ENCODE peak calls at places on chromosomes 3 and 15, in seven cellular contexts. X is GM12891, P is HepG2, M is GM12878, E is SK-N-SH, O is H1, J is K562. Q is an unnamed sample.

GRCh38 chr15:40751745-40752144 is 3.3 kb downstream of the RMDN3 start:
- DNase-seq in X (no peak), P (no peak), M (no peak), E (no peak), O (no peak), J (no peak), Q (no peak)

GRCh38 chr15:51171578-51171932 is 76.8 kb upstream of the TNFAIP8L3 start:
- DNase-seq in X (no peak), P (no peak), M (no peak), E (no peak), O (no peak), J (no peak), Q (no peak)

GRCh38 chr3:138068579-138069174 is 46.7 kb downstream of the DZIP1L start:
- DNase-seq in X (peak; percentile 74), P (peak; percentile 53), M (no peak), E (peak; percentile 87), O (peak; percentile 89), J (peak; percentile 82), Q (peak; percentile 72)

GRCh38 chr3:111917300-111917699 is 58.2 kb downstream of the PHLDB2 start:
- DNase-seq in X (no peak), P (no peak), M (no peak), E (no peak), O (no peak), J (no peak), Q (no peak)

GRCh38 chr15:67080900-67081431 is 15.6 kb downstream of the SMAD3 start:
- DNase-seq in X (peak; percentile 43), P (no peak), M (peak; percentile 99), E (no peak), O (no peak), J (no peak), Q (no peak)

GRCh38 chr3:145522179-145522578 is 638.8 kb downstream of the PLOD2 start:
- DNase-seq in X (no peak), P (no peak), M (no peak), E (no peak), O (no peak), J (no peak), Q (no peak)

GRCh38 chr3:51703026-51703775 is 3.7 kb upstream of the GRM2 start:
- DNase-seq in X (no peak), P (no peak), M (no peak), E (no peak), O (no peak), J (no peak), Q (no peak)

GRCh38 chr3:172104471-172105072 is 65.2 kb downstream of the FNDC3B start:
- DNase-seq in X (no peak), P (no peak), M (no peak), E (peak; percentile 12), O (no peak), J (no peak), Q (no peak)

GRCh38 chr15:40092416-40093223 is 16.1 kb downstream of the BMF start:
- DNase-seq in X (no peak), P (peak; percentile 84), M (no peak), E (peak; percentile 54), O (no peak), J (no peak), Q (no peak)

GRCh38 chr3:155323063-155323666 is 29.7 kb upstream of the STRIT1 start:
- DNase-seq in X (no peak), P (peak; percentile 62), M (peak; percentile 9), E (peak; percentile 61), O (no peak), J (peak; percentile 50), Q (peak; percentile 4)

GRCh38 chr15:43517354-43518072 is at the start of gene MAP1A:
- DNase-seq in X (no peak), P (no peak), M (no peak), E (peak; percentile 89), O (peak; percentile 63), J (peak; percentile 88), Q (no peak)

GRCh38 chr3:122310361-122310760 is 14.7 kb upstream of the CSTA start:
- DNase-seq in X (no peak), P (no peak), M (no peak), E (no peak), O (no peak), J (no peak), Q (no peak)

GRCh38 chr3:110456001-110456400 is 615.6 kb upstream of the NECTIN3 start:
- DNase-seq in X (no peak), P (no peak), M (no peak), E (no peak), O (no peak), J (no peak), Q (no peak)

GRCh38 chr3:143121240-143122088 is 1.9 kb downstream of the CHST2 start:
- DNase-seq in X (peak; percentile 41), P (no peak), M (no peak), E (peak; percentile 60), O (peak; percentile 82), J (peak; percentile 32), Q (peak; percentile 30)

GRCh38 chr15:32152574-32152973 is 122.3 kb downstream of the CHRNA7 start:
- DNase-seq in X (no peak), P (no peak), M (no peak), E (no peak), O (no peak), J (no peak), Q (no peak)

GRCh38 chr3:111617912-111618601 is 22.9 kb upstream of the ZBED2 start:
- DNase-seq in X (no peak), P (no peak), M (no peak), E (no peak), O (no peak), J (no peak), Q (no peak)

GRCh38 chr15:40108855-40109735 is at the start of gene BMF:
- DNase-seq in X (peak; percentile 92), P (peak; percentile 97), M (peak; percentile 84), E (peak; percentile 97), O (peak; percentile 100), J (peak; percentile 97), Q (peak; percentile 93)

GRCh38 chr15:45123397-45123796 is 6.3 kb downstream of the DUOXA1 start:
- DNase-seq in X (no peak), P (no peak), M (no peak), E (no peak), O (no peak), J (no peak), Q (no peak)

GRCh38 chr15:84859143-84859542 is 25.3 kb upstream of the SLC28A1 start:
- DNase-seq in X (no peak), P (no peak), M (no peak), E (no peak), O (no peak), J (no peak), Q (no peak)
- TF ChIP-seq TAF1 in X (no peak), P (no peak), M (no peak), E (no peak), O (no peak), J (no peak), Q (no peak)

GRCh38 chr3:32322311-32322710 is 69.3 kb upstream of the CMTM7 start:
- DNase-seq in X (no peak), P (no peak), M (no peak), E (no peak), O (no peak), J (no peak), Q (no peak)

GRCh38 chr3:32323605-32324004 is 68.0 kb upstream of the CMTM7 start:
- DNase-seq in X (no peak), P (no peak), M (no peak), E (no peak), O (no peak), J (no peak), Q (no peak)

GRCh38 chr3:32326791-32327190 is 64.9 kb upstream of the CMTM7 start:
- DNase-seq in X (no peak), P (no peak), M (no peak), E (no peak), O (no peak), J (no peak), Q (no peak)

GRCh38 chr3:32321095-32321835 is 70.4 kb upstream of the CMTM7 start:
- DNase-seq in X (no peak), P (no peak), M (no peak), E (no peak), O (peak; percentile 70), J (no peak), Q (no peak)

DNA sequence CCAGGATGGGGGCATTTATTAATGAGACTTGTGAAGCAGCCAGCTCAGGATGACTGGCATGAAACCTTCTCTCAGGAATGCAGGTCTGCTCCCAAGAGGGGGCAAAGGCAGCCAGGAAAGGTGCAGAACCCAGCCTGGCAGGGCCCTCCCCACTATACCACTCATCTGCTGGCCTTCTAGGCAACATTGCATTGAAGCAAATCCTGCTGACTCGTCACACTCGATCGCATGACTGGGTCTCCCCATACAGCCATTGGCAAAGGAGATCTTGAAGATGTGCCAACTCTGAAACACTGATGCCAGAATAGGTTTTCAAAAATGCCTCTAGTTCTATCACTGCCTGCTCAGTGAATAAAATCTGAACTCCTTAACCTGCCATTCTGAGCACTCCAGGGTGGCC is 65.7 kb upstream of the CMTM7 start:
- DNase-seq in X (no peak), P (no peak), M (no peak), E (no peak), O (no peak), J (no peak), Q (no peak)
- TF ChIP-seq TAF1 in X (no peak), P (no peak), M (no peak), E (no peak), O (no peak), J (no peak), Q (no peak)

GRCh38 chr3:176867681-176868663 is 329.3 kb downstream of the TBL1XR1 start:
- DNase-seq in X (no peak), P (no peak), M (no peak), E (no peak), O (no peak), J (no peak), Q (no peak)

GRCh38 chr3:176873261-176873660 is 324.0 kb downstream of the TBL1XR1 start:
- DNase-seq in X (no peak), P (no peak), M (no peak), E (no peak), O (no peak), J (no peak), Q (no peak)

GRCh38 chr3:176870451-176870850 is 326.8 kb downstream of the TBL1XR1 start:
- DNase-seq in X (no peak), P (no peak), M (no peak), E (no peak), O (no peak), J (no peak), Q (no peak)

GRCh38 chr3:176872771-176873209 is 324.5 kb downstream of the TBL1XR1 start:
- DNase-seq in X (peak; percentile 2), P (peak; percentile 38), M (peak; percentile 16), E (peak; percentile 18), O (peak; percentile 68), J (peak; percentile 29), Q (no peak)
- TF ChIP-seq TAF1 in X (no peak), P (no peak), M (no peak), E (no peak), O (no peak), J (no peak), Q (no peak)

DNA sequence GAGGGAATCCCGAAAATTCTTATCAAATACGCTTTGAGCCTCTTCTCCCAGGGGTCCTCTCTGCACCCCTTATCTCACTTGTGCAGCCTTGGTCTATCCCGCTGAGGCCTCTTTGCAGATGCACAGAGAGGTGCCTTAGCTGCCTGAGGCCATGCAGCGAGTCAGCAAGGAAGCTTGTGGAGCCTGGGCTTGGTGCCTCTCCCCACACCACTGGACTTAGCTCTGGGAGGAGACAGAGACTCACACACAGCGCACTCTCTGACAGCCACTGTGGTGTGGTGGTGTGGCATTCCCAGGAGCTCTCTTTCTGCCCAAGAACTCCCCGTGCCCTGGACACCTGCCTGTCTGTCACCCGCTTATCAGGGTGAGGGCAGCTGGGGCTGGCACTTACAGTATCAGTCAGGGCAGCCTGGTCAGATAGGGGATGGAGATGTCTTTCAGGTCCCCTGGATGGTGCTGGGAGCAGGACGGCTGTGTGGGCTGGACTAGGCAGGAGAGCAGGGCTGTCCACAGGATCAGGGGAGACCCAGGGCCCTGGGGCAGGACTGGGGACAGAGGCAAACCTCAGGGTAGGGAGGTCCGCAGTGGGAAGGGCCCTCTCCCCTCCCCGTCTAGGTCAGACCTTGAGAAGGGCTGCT is 10.2 kb upstream of the LINGO1 start:
- DNase-seq in X (no peak), P (peak; percentile 9), M (no peak), E (peak; percentile 62), O (no peak), J (no peak), Q (no peak)
- TF ChIP-seq TAF1 in X (no peak), P (no peak), M (no peak), E (no peak), O (no peak), J (no peak), Q (no peak)